ENCODE peak calls at places on chromosomes 11 and 22, in six cellular contexts. Z is IMR-90, E is NT2/D1, R is mammary epithelial cell, D is neural progenitor cell, T is endothelial cell of umbilical vein. W is an unnamed sample. For H3K36me3, the result is how much of the 10 kb centered on the place peaks cover.

GRCh38 chr11:14109742-14110141 is 147.2 kb downstream of the SPON1 start:
- DNase-seq in D (no peak), E (no peak), R (no peak), T (no peak), Z (no peak), W (no peak)

GRCh38 chr11:112016088-112016764 is 9.0 kb upstream of the DLAT start:
- DNase-seq in T (no peak), D (no peak), Z (peak), E (no peak), R (no peak), W (peak)

GRCh38 chr11:1503708-1504104 is 17.1 kb upstream of the MOB2 start:
- DNase-seq in R (no peak), T (no peak), D (no peak), Z (no peak), E (no peak), W (no peak)

GRCh38 chr11:33266418-33267215 is 9.4 kb downstream of the HIPK3 start:
- DNase-seq in E (no peak), Z (peak), D (no peak), R (no peak), T (no peak), W (peak)

GRCh38 chr11:131537196-131537595 is 166.8 kb downstream of the NTM start:
- DNase-seq in Z (no peak), T (no peak), E (no peak), R (no peak), D (no peak), W (no peak)

GRCh38 chr22:31160328-31160978 is 471 bp downstream of the RNF185 start:
- DNase-seq in Z (peak), R (no peak), T (peak), D (no peak), E (no peak), W (peak)

GRCh38 chr11:128467610-128468041 is 119.7 kb downstream of the ETS1 start:
- DNase-seq in D (no peak), T (no peak), R (peak), E (no peak), Z (peak), W (peak)

GRCh38 chr11:61075891-61076290 is 26.4 kb upstream of the CD5 start:
- DNase-seq in D (peak), R (peak), Z (peak), E (peak), T (no peak), W (peak)

GRCh38 chr11:67345949-67346819 is 7.2 kb downstream of the POLD4 start:
- DNase-seq in D (peak), T (peak), Z (peak), E (no peak), R (peak), W (peak)

GRCh38 chr22:47291565-47292495 is 529.4 kb downstream of the TBC1D22A start:
- DNase-seq in R (no peak), T (no peak), D (no peak), E (no peak), Z (no peak), W (no peak)

GRCh38 chr22:28905433-28905832 is 22.1 kb downstream of the ZNRF3 start:
- DNase-seq in E (no peak), D (no peak), T (no peak), Z (no peak), R (no peak), W (no peak)

GRCh38 chr11:125871391-125872137 is 15.9 kb upstream of the HYLS1 start:
- DNase-seq in E (peak), Z (peak), D (peak), T (peak), R (peak), W (peak)

GRCh38 chr11:125457814-125458343 is 38.2 kb downstream of the FEZ1 start:
- DNase-seq in E (no peak), D (no peak), T (peak), R (no peak), Z (peak), W (peak)

GRCh38 chr11:35845860-35846259 is 98.0 kb upstream of the LDLRAD3 start:
- DNase-seq in T (no peak), R (peak), E (no peak), D (no peak), Z (no peak), W (no peak)

GRCh38 chr22:49469896-49470740 is 357.6 kb downstream of the BRD1 start:
- DNase-seq in T (no peak), Z (no peak), D (no peak), E (no peak), R (no peak), W (no peak)
- H3K9ac ChIP-seq in T (no peak), Z (no peak), D (no peak), E (no peak), R (no peak), W (no peak)

DNA sequence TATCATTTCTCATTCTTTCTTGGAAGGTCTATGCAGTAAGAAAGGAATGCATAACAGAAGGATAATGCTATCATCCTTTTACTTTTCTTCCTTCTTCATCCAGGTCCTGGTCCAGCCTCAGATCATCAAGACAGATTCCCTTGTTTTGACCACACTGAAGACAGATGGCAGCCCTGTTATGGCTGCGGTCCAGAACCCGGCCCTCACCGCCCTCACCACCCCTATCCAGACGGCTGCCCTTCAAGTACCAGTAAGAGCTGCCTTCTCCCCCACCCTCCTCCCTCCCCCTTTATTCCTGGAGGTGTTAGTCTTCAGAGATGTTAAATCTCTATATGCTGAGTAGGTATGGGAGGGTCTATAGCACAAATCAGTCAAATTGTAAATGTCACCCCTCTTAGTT is 37.9 kb downstream of the SREBF2 start:
- DNase-seq in Z (no peak), T (no peak), D (no peak), R (no peak), E (no peak), W (no peak)
- H3K4me3 ChIP-seq in Z (no peak), T (no peak), D (no peak), R (no peak), E (no peak), W (no peak)

DNA sequence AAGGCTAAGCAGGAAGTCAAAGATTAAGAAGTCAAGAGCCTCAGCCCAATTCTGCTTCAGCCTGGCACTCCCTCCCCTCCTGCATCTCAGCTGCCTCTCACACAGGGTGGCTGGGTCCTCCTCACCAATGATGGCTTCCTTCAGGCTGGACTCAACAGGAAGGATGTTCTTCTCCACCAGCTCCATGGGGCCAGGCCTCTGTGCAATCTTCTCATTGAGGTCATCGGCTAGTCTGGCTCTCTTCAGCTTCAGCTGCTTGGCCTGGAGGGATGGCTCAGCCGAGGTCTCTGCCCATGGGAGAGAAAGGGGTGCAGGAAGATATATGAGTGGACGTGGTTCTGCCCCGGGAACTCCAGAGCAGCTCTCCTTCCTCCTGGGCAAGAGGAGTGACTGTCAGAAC is 59.1 kb downstream of the SGSM3 start:
- DNase-seq in T (no peak), R (no peak), Z (no peak), D (no peak), E (no peak), W (no peak)
- H3K36me3 ChIP-seq in T (under half), R (under half), Z (half or more), D (under half), E (half or more), W (under half)

DNA sequence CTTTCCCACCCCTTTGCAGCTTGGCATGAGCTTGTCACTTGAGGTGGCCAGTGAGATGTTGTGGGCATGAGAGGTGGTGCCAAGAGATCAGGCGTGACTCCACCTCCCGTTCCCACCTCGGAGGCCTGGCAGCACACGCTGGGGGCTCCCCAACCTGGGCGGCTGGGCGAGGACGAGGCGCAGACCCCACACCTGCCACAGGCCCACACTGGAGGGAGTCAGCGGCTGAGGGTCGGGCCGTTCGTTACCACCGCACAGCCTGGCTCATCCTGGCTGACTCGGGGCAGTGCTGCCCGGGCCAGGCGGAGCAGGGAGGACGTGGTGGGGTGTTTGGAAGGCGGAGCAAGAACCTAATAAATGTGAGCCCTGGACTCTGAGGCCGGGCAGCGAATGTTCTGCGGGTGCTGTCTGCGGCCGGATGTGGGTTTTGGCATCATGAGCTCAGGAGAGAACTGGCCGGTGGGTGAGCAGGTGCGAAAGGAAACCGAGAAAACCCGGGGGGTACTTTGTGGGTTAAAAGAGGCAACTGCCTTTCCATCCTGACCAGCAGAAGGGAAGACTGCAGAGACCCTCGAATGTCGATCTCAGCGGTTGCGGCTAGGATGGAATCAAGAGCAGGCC is 10.1 kb upstream of the IFITM3 start:
- DNase-seq in D (no peak), Z (no peak), T (no peak), E (no peak), R (no peak), W (no peak)
- H3K9ac ChIP-seq in D (no peak), Z (no peak), T (no peak), E (no peak), R (no peak), W (no peak)

DNA sequence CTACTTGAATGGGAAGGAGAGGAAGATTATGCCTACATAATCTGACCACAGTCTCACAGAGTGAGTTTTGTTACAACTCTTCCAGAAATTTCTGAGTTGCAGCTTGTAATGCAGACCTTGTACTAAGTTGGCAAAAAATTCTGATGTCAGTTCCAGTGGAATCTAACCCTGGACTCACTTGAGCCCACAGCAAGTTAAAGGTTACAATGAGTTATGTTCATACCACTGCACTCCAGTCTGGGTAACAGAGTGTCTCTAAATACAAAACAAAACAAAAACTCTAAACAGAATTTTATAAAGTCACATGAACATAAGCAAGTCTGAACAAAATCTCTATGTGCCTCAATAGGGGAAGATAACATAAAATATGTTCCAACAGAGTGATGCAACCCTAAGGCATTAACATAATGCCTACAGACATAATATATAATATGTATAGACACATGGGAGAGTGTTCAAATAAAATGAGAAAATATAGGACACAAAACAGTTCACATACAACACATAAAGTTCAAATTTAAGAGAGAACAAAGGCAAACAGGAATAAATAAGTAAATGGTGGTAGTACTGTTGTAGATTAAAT is 1.1 kb downstream of the GLYAT start:
- DNase-seq in T (no peak), E (no peak), R (no peak), Z (no peak), D (no peak), W (peak)
- H3K4me3 ChIP-seq in T (no peak), E (no peak), R (no peak), Z (no peak), D (no peak), W (no peak)

GRCh38 chr11:203056-203944 is 3.9 kb downstream of the BET1L start:
- DNase-seq in Z (no peak), D (no peak), R (no peak), E (no peak), T (no peak), W (no peak)

GRCh38 chr11:200224-201003 is 6.8 kb downstream of the BET1L start:
- DNase-seq in T (no peak), E (no peak), R (no peak), Z (no peak), D (no peak), W (no peak)

GRCh38 chr11:203945-204586 is 3.1 kb downstream of the BET1L start:
- DNase-seq in E (no peak), Z (no peak), R (no peak), D (no peak), T (no peak), W (no peak)

GRCh38 chr11:202490-202889 is 4.7 kb downstream of the BET1L start:
- DNase-seq in E (no peak), D (no peak), T (no peak), R (no peak), Z (no peak), W (no peak)

DNA sequence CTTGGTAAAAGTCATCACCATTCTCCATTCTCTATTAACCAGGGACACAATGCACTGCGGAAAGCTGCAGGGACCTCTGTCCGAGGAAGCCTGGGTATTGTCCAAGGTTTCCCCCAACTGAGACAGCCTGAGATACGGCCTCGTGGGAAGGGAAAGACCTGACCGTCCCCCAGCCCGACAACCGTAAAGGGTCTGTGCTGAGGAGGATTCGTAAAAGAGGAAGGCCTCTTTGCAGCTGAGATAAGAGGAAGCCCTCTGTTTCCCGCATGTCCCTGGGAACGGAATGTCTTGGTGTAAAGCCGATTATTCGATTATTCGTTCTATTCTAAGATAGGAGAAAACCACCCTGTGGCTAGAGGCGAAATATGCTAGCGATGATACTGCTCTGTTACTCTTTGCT is 5.3 kb downstream of the BET1L start:
- DNase-seq in R (no peak), Z (no peak), E (no peak), T (no peak), D (no peak), W (no peak)
- H3K36me3 ChIP-seq in R (under half), Z (under half), E (half or more), T (under half), D (under half), W (under half)

GRCh38 chr22:19942886-19943664 is 1.5 kb upstream of the TXNRD2 start:
- DNase-seq in D (peak), Z (peak), E (no peak), R (peak), T (peak), W (peak)
- H3K9ac ChIP-seq in D (no peak), Z (peak), E (peak), R (peak), T (peak), W (peak)

GRCh38 chr11:130427581-130428211 is 713 bp downstream of the ADAMTS8 start:
- DNase-seq in Z (no peak), D (peak), R (no peak), E (no peak), T (no peak), W (peak)

GRCh38 chr11:130428271-130428670 is at the start of gene ADAMTS8:
- DNase-seq in Z (no peak), T (no peak), D (peak), E (no peak), R (no peak), W (no peak)

GRCh38 chr11:130425156-130425555 is 3.3 kb downstream of the ADAMTS8 start:
- DNase-seq in D (no peak), E (no peak), T (no peak), Z (no peak), R (no peak), W (no peak)

GRCh38 chr11:130426223-130427048 is 2.0 kb downstream of the ADAMTS8 start:
- DNase-seq in D (no peak), Z (no peak), R (no peak), T (no peak), E (no peak), W (no peak)

DNA sequence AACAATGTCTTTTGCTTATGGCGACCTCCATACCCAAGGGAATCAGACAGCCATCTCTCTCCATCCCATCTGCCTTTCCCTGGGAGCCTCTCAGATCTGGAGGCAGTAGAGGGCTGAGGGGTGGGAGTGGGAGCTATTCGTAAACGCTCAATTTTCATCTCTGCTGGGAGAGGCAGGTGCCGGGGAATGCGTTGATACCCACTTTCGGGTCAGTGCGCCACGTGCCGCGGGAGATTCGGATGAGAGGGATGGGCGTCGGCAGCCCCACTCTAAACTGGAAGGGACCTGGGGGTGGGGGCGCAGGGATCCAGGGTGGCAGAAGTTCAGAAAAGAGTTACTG is 1.4 kb downstream of the ADAMTS8 start:
- DNase-seq in T (no peak), E (no peak), D (no peak), R (no peak), Z (no peak), W (no peak)
- H3K4me3 ChIP-seq in T (no peak), E (no peak), D (peak), R (no peak), Z (peak), W (peak)

W was measured in fibroblast of lung.